ENCODE peak calls at places on chromosomes 11 and 22, in five cellular contexts. V is activated effector memory CD4-positive, alpha-beta T cell treated with anti-CD3 and anti-CD28 coated beads, Interleukin-2, amount 50 U/mL, for 16 hours; G is dermis microvascular lymphatic vessel endothelial cell; N is heart left ventricle; B is stimulated activated CD8-positive, alpha-beta memory T cell treated with anti-CD3 and anti-CD28 coated beads, Interleukin-7, amount 100 ng/mL, for 24 hours. R is an unnamed sample.

GRCh38 chr11:22787565-22788162 is 41.9 kb downstream of the SVIP start:
- DNase-seq in G (peak), N (no peak), B (no peak), V (no peak), R (peak)

GRCh38 chr11:122720482-122720881 is 65.0 kb downstream of the UBASH3B start:
- DNase-seq in G (no peak), N (no peak), B (no peak), V (no peak), R (no peak)

GRCh38 chr11:47797633-47798032 is 30.5 kb upstream of the FNBP4 start:
- DNase-seq in G (peak), N (no peak), V (peak), B (no peak), R (no peak)

GRCh38 chr11:19711911-19712280 is 741 bp upstream of the NAV2 start:
- DNase-seq in B (no peak), N (no peak), V (peak), G (no peak), R (peak)

GRCh38 chr11:19562156-19562555 is 150.5 kb upstream of the NAV2 start:
- DNase-seq in G (no peak), V (no peak), B (no peak), N (no peak), R (no peak)

GRCh38 chr11:12285811-12286222 is 91.6 kb upstream of the PARVA start:
- DNase-seq in V (no peak), B (no peak), N (no peak), G (peak), R (no peak)

GRCh38 chr11:9076046-9076445 is 15.4 kb downstream of the SCUBE2 start:
- DNase-seq in V (no peak), B (no peak), N (no peak), G (no peak), R (no peak)

GRCh38 chr22:49972163-49973017 is 11.8 kb downstream of the PIM3 start:
- DNase-seq in G (no peak), B (no peak), N (peak), V (peak), R (no peak)

GRCh38 chr11:615453-616319 is at the start of gene IRF7:
- DNase-seq in N (peak), V (peak), G (peak), B (peak), R (peak)

GRCh38 chr11:47511927-47512326 is 41.0 kb downstream of the CELF1 start:
- DNase-seq in V (no peak), B (no peak), N (no peak), G (no peak), R (no peak)

GRCh38 chr11:2138436-2139117 is 612 bp downstream of the IGF2 start:
- DNase-seq in V (no peak), B (no peak), G (no peak), N (no peak), R (no peak)

GRCh38 chr22:23182289-23183106 is 2.2 kb downstream of the BCR start:
- DNase-seq in N (no peak), G (peak), B (peak), V (peak), R (peak)

GRCh38 chr11:134636071-134636470 is 224.0 kb upstream of the B3GAT1 start:
- DNase-seq in G (no peak), V (peak), B (no peak), N (no peak), R (no peak)

GRCh38 chr22:50129121-50129734 is 39.4 kb downstream of the MOV10L1 start:
- DNase-seq in B (no peak), N (no peak), G (no peak), V (no peak), R (no peak)

GRCh38 chr11:70314730-70315129 is 44.2 kb downstream of the PPFIA1 start:
- DNase-seq in G (peak), N (no peak), B (no peak), V (no peak), R (no peak)

GRCh38 chr22:35053060-35053835 is 12.7 kb upstream of the ISX start:
- DNase-seq in V (no peak), G (no peak), N (no peak), B (no peak), R (no peak)

R was measured in cerebellum.